ENCODE peak calls at places on chromosomes 13 and 19, in six cellular contexts. N is smooth muscle cell of the brain vasculature; P is substantia nigra; S is activated CD4-positive, alpha-beta T cell treated with anti-CD3 and anti-CD28 coated beads, Interleukin-2, amount 10 ng/mL, durations not matched to agents 7 days and 5 days; L is Right ventricle myocardium superior; A is hippocampal formation. F is an unnamed sample.

GRCh38 chr13:100980171-100980570 is 305.6 kb upstream of the TMTC4 start:
- DNase-seq in N (no peak), P (no peak), S (no peak), L (no peak), A (no peak), F (no peak)

GRCh38 chr19:55491546-55492360 is 3.5 kb downstream of the SSC5D start:
- DNase-seq in N (no peak), P (no peak), S (no peak), L (no peak), A (no peak), F (no peak)

GRCh38 chr19:22600690-22601648 is 33.2 kb upstream of the ZNF492 start:
- DNase-seq in N (no peak), P (no peak), S (no peak), L (no peak), A (no peak), F (no peak)

GRCh38 chr19:45564131-45564780 is 20.3 kb downstream of the OPA3 start:
- DNase-seq in N (no peak), P (no peak), S (no peak), L (no peak), A (no peak), F (no peak)

GRCh38 chr19:55257461-55258411 is 1.1 kb downstream of the PPP6R1 start:
- DNase-seq in N (no peak), P (no peak), S (peak; percentile 28), L (no peak), A (no peak), F (no peak)

GRCh38 chr13:96100457-96101220 is 10.7 kb downstream of the HS6ST3 start:
- DNase-seq in N (no peak), P (no peak), S (no peak), L (no peak), A (no peak), F (no peak)

GRCh38 chr13:46321494-46322225 is 65.4 kb downstream of the RUBCNL start:
- DNase-seq in N (peak; percentile 28), P (no peak), S (peak; percentile 81), L (peak; percentile 62), A (peak; percentile 55), F (peak; percentile 48)

GRCh38 chr13:73228546-73228945 is 169.7 kb downstream of the KLF5 start:
- DNase-seq in N (no peak), P (no peak), S (peak; percentile 49), L (no peak), A (no peak), F (no peak)

GRCh38 chr19:31113250-31113685 is 236.0 kb downstream of the TSHZ3 start:
- DNase-seq in N (no peak), P (no peak), S (no peak), L (no peak), A (no peak), F (no peak)

GRCh38 chr19:46309056-46309455 is 12.2 kb downstream of the HIF3A start:
- DNase-seq in N (no peak), P (no peak), S (no peak), L (no peak), A (no peak), F (no peak)

GRCh38 chr13:104314926-104315535 is 1248.8 kb upstream of the SLC10A2 start:
- DNase-seq in N (no peak), P (no peak), S (no peak), L (no peak), A (no peak), F (no peak)

GRCh38 chr13:99386911-99387788 is 80.0 kb upstream of the GPR183 start:
- DNase-seq in N (peak; percentile 1), P (no peak), S (peak; percentile 84), L (peak; percentile 75), A (no peak), F (no peak)

GRCh38 chr19:1264801-1265610 is 4.1 kb upstream of the CIRBP start:
- DNase-seq in N (no peak), P (no peak), S (no peak), L (peak; percentile 81), A (no peak), F (no peak)

GRCh38 chr13:49731766-49732165 is 40.5 kb upstream of the EBPL start:
- DNase-seq in N (peak; percentile 9), P (no peak), S (no peak), L (no peak), A (no peak), F (no peak)

GRCh38 chr13:91368676-91369425 is 21.4 kb downstream of the MIR17HG start:
- DNase-seq in N (no peak), P (no peak), S (no peak), L (no peak), A (no peak), F (no peak)

GRCh38 chr19:18090545-18091216 is 3.9 kb upstream of the IL12RB1 start:
- DNase-seq in N (no peak), P (peak; percentile 9), S (no peak), L (peak; percentile 57), A (no peak), F (no peak)

GRCh38 chr13:102830646-102831045 is 15.2 kb upstream of the ERCC5 start:
- DNase-seq in N (no peak), P (no peak), S (no peak), L (no peak), A (no peak), F (no peak)

GRCh38 chr13:19984430-19985218 is 26.1 kb downstream of the ZMYM2 start:
- DNase-seq in N (no peak), P (no peak), S (peak; percentile 12), L (no peak), A (peak; percentile 50), F (no peak)

GRCh38 chr19:49427339-49427738 is 2.2 kb downstream of the GFY start:
- DNase-seq in N (no peak), P (no peak), S (no peak), L (no peak), A (no peak), F (no peak)

GRCh38 chr19:55080121-55080914 is 4.6 kb downstream of the EPS8L1 start:
- DNase-seq in N (no peak), P (no peak), S (peak; percentile 76), L (peak; percentile 72), A (no peak), F (no peak)

GRCh38 chr19:39315933-39316332 is 4.7 kb downstream of the LRFN1 start:
- DNase-seq in N (no peak), P (no peak), S (no peak), L (no peak), A (no peak), F (no peak)

GRCh38 chr13:48908381-48909087 is 67.2 kb upstream of the FNDC3A start:
- DNase-seq in N (no peak), P (no peak), S (no peak), L (no peak), A (no peak), F (no peak)

F was measured in nucleus accumbens.